ENCODE peak calls at places on chromosomes 12 and 14, in five cellular contexts. H is aorta, E is ascending aorta, J is mucosa of gallbladder, Q is amniotic stem cell. K is an unnamed sample.
A peak's percentile ranks its signal among the peaks of the same experiment; 100 is the strongest.

GRCh38 chr14:103125098-103126070 is 2.1 kb downstream of the TNFAIP2 start:
- DNase-seq in J (no peak), Q (no peak), E (no peak), H (peak; percentile 45), K (no peak)

GRCh38 chr14:104603623-104604401 is 760 bp downstream of the TMEM179 start:
- DNase-seq in Q (no peak), H (no peak), E (no peak), J (no peak), K (peak; percentile 80)

GRCh38 chr12:42174978-42175377 is 30.3 kb upstream of the GXYLT1 start:
- DNase-seq in J (no peak), Q (no peak), H (no peak), E (no peak), K (no peak)

GRCh38 chr12:119222222-119222951 is 43.7 kb downstream of the HSPB8 start:
- DNase-seq in H (no peak), Q (no peak), J (no peak), E (no peak), K (no peak)

GRCh38 chr12:55932546-55932919 is 1.6 kb downstream of the DGKA start:
- DNase-seq in Q (no peak), J (no peak), H (no peak), E (no peak), K (no peak)

GRCh38 chr12:10033783-10034381 is 3.4 kb downstream of the CLEC9A start:
- DNase-seq in E (no peak), J (no peak), H (no peak), Q (no peak), K (no peak)

GRCh38 chr14:104393898-104394605 is 185.5 kb upstream of the C14orf180 start:
- DNase-seq in J (peak; percentile 28), H (no peak), E (no peak), Q (no peak), K (no peak)

GRCh38 chr12:38154096-38155019 is 162.2 kb upstream of the ALG10B start:
- DNase-seq in Q (no peak), E (no peak), H (no peak), J (no peak), K (no peak)

GRCh38 chr12:121581681-121582439 is 1.0 kb upstream of the KDM2B start:
- DNase-seq in J (peak; percentile 38), Q (peak; percentile 32), H (peak; percentile 67), E (no peak), K (no peak)

GRCh38 chr14:104595116-104595675 is 9.4 kb downstream of the TMEM179 start:
- DNase-seq in E (no peak), H (peak; percentile 21), Q (no peak), J (no peak), K (peak; percentile 48)

GRCh38 chr14:22610931-22611330 is 12.8 kb downstream of the ABHD4 start:
- DNase-seq in E (no peak), J (no peak), H (no peak), Q (no peak), K (no peak)

GRCh38 chr12:50221228-50222008 is 54.2 kb upstream of the CERS5 start:
- DNase-seq in E (no peak), Q (no peak), H (no peak), J (no peak), K (no peak)

GRCh38 chr12:69096669-69097364 is 142.6 kb upstream of the CPSF6 start:
- DNase-seq in E (no peak), J (no peak), H (no peak), Q (no peak), K (no peak)

GRCh38 chr12:124105546-124105945 is 132.5 kb downstream of the ZNF664 start:
- DNase-seq in E (no peak), H (no peak), J (no peak), Q (no peak), K (no peak)

GRCh38 chr14:71261206-71261605 is 353.9 kb downstream of the PCNX1 start:
- DNase-seq in J (no peak), Q (no peak), E (no peak), H (no peak), K (no peak)

GRCh38 chr14:58876613-58877012 is 238.9 kb downstream of the DACT1 start:
- DNase-seq in Q (no peak), H (no peak), J (no peak), E (no peak), K (no peak)

GRCh38 chr14:33556382-33557121 is 394.3 kb downstream of the EGLN3 start:
- DNase-seq in J (no peak), E (no peak), H (no peak), Q (no peak), K (no peak)

GRCh38 chr14:54893151-54893760 is 9.4 kb downstream of the GCH1 start:
- DNase-seq in E (no peak), Q (no peak), H (no peak), J (peak; percentile 36), K (no peak)

GRCh38 chr12:78446555-78446954 is 418.0 kb upstream of the SYT1 start:
- DNase-seq in E (no peak), J (no peak), Q (no peak), H (no peak), K (no peak)

K was measured in posterior cingulate gyrus.